ENCODE peak calls at places on chromosomes 7 and 10, in eight cellular contexts. Q is fibroblast of lung; F is CD8-positive, alpha-beta memory T cell; V is neural progenitor cell; M is heart left ventricle; B is endodermal cell; H is hepatocyte; K is IMR-90. S is an unnamed sample.

GRCh38 chr7:140342732-140343514 is 55.4 kb downstream of the SLC37A3 start:
- DNase-seq in Q (peak; percentile 18), F (no peak), V (peak; percentile 64), M (peak; percentile 46), B (peak; percentile 84), H (peak; percentile 30), K (peak; percentile 63), S (peak; percentile 69)

GRCh38 chr10:129772472-129773358 is 191.4 kb downstream of the EBF3 start:
- DNase-seq in Q (no peak), F (no peak), V (no peak), M (no peak), B (peak; percentile 31), H (no peak), K (no peak), S (peak; percentile 27)

GRCh38 chr10:69337312-69338132 is 59.2 kb downstream of the HK1 start:
- DNase-seq in Q (peak; percentile 91), F (no peak), V (no peak), M (peak; percentile 49), B (peak; percentile 60), H (peak; percentile 57), K (peak; percentile 86), S (peak; percentile 59)

GRCh38 chr10:11824825-11825224 is 1.7 kb downstream of the PROSER2 start:
- DNase-seq in Q (peak; percentile 12), F (no peak), V (no peak), M (no peak), B (no peak), H (peak; percentile 39), K (no peak), S (no peak)

GRCh38 chr7:106681815-106682495 is 21.0 kb upstream of the CCDC71L start:
- DNase-seq in Q (peak; percentile 83), F (no peak), V (no peak), M (no peak), B (no peak), H (no peak), K (peak; percentile 70), S (no peak)

GRCh38 chr7:37786741-37787569 is 61.4 kb upstream of the NME8 start:
- DNase-seq in Q (no peak), F (no peak), V (no peak), M (no peak), B (no peak), H (no peak), K (no peak), S (no peak)

GRCh38 chr7:151844080-151844827 is 32.7 kb downstream of the PRKAG2 start:
- DNase-seq in Q (peak; percentile 75), F (no peak), V (no peak), M (no peak), B (no peak), H (peak; percentile 55), K (peak; percentile 77), S (peak; percentile 39)

GRCh38 chr10:89504691-89505090 is 30.7 kb downstream of the SLC16A12 start:
- DNase-seq in Q (no peak), F (no peak), V (no peak), M (no peak), B (no peak), H (no peak), K (no peak), S (no peak)

GRCh38 chr7:111223802-111224253 is 132.9 kb downstream of the LRRN3 start:
- DNase-seq in Q (no peak), F (no peak), V (no peak), M (no peak), B (no peak), H (no peak), K (no peak), S (no peak)

GRCh38 chr10:8726087-8726486 is 671.6 kb downstream of the GATA3 start:
- DNase-seq in Q (peak; percentile 3), F (no peak), V (no peak), M (no peak), B (no peak), H (no peak), K (no peak), S (no peak)

GRCh38 chr7:29500719-29501118 is 62.9 kb upstream of the PRR15 start:
- DNase-seq in Q (no peak), F (no peak), V (no peak), M (no peak), B (no peak), H (no peak), K (no peak), S (no peak)

GRCh38 chr10:131726460-131726861 is 174.3 kb upstream of the PPP2R2D start:
- DNase-seq in Q (no peak), F (no peak), V (peak; percentile 86), M (peak; percentile 67), B (peak; percentile 77), H (peak; percentile 67), K (no peak), S (peak; percentile 64)

GRCh38 chr7:94620703-94621118 is 35.2 kb downstream of the SGCE start:
- DNase-seq in Q (peak; percentile 92), F (no peak), V (no peak), M (peak; percentile 88), B (peak; percentile 46), H (peak; percentile 80), K (peak; percentile 91), S (peak; percentile 46)

GRCh38 chr10:18795549-18795948 is 136.3 kb downstream of the ARL5B start:
- DNase-seq in Q (no peak), F (no peak), V (no peak), M (no peak), B (no peak), H (no peak), K (no peak), S (no peak)

GRCh38 chr10:60978287-60979115 is 34.5 kb upstream of the RHOBTB1 start:
- DNase-seq in Q (peak; percentile 69), F (no peak), V (no peak), M (no peak), B (no peak), H (peak; percentile 25), K (peak; percentile 38), S (no peak)

GRCh38 chr10:131590567-131590966 is 279.0 kb upstream of the TCERG1L start:
- DNase-seq in Q (no peak), F (no peak), V (no peak), M (no peak), B (no peak), H (no peak), K (no peak), S (no peak)

GRCh38 chr10:69413221-69413865 is 3.4 kb downstream of the TACR2 start:
- DNase-seq in Q (peak; percentile 56), F (no peak), V (peak; percentile 83), M (peak; percentile 79), B (peak; percentile 92), H (peak; percentile 81), K (peak; percentile 70), S (no peak)

GRCh38 chr7:112056409-112056808 is 149.8 kb downstream of the DOCK4 start:
- DNase-seq in Q (no peak), F (no peak), V (peak; percentile 40), M (no peak), B (no peak), H (peak; percentile 63), K (peak; percentile 82), S (no peak)

GRCh38 chr10:118980135-118980865 is 49.2 kb upstream of the NANOS1 start:
- DNase-seq in Q (no peak), F (no peak), V (no peak), M (no peak), B (peak; percentile 38), H (no peak), K (no peak), S (no peak)

GRCh38 chr10:79422178-79422892 is 23.1 kb downstream of the ZCCHC24 start:
- DNase-seq in Q (peak; percentile 84), F (no peak), V (no peak), M (peak; percentile 75), B (no peak), H (peak; percentile 68), K (peak; percentile 96), S (peak; percentile 44)

GRCh38 chr10:97037365-97038361 is 148.1 kb downstream of the SLIT1 start:
- DNase-seq in Q (peak; percentile 64), F (peak; percentile 47), V (peak; percentile 89), M (peak; percentile 81), B (peak; percentile 97), H (peak; percentile 84), K (peak; percentile 71), S (peak; percentile 78)

GRCh38 chr10:125083576-125083920 is 76.8 kb downstream of the CTBP2 start:
- DNase-seq in Q (peak; percentile 85), F (no peak), V (no peak), M (no peak), B (no peak), H (no peak), K (peak; percentile 97), S (no peak)
- H3K4me1 ChIP-seq in Q (peaks cover 27% of the 10 kb centered on the region), F (no peaks in the 10 kb centered on the region), V (no peaks in the 10 kb centered on the region), M (peaks cover 42% of the 10 kb centered on the region), B (no peaks in the 10 kb centered on the region), H (peaks cover 11% of the 10 kb centered on the region), K (peaks cover 27% of the 10 kb centered on the region), S (peaks cover 30% of the 10 kb centered on the region)

DNA sequence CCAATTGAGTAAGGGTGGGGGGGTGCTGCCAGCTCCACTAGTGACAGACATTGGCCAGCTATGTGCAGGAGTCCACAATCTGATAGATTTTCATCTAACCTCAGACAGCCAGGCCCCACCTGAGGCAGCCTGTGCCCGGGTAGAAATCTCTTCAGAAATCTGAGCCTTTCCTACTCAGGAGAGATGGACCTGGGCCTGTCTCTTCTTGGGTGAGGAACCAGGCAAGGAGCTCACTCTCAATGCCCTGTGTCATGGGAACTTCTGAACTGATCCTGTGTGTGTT is 86.9 kb downstream of the UBE2H start:
- DNase-seq in Q (no peak), F (no peak), V (no peak), M (no peak), B (no peak), H (no peak), K (no peak), S (no peak)
- H3K4me1 ChIP-seq in Q (peaks cover 7% of the 10 kb centered on the region), F (peaks cover 28% of the 10 kb centered on the region), V (peaks cover 13% of the 10 kb centered on the region), M (peaks cover 44% of the 10 kb centered on the region), B (no peaks in the 10 kb centered on the region), H (peaks cover 2% of the 10 kb centered on the region), K (peaks cover 26% of the 10 kb centered on the region), S (peaks cover 55% of the 10 kb centered on the region)

GRCh38 chr7:102433319-102434038 is at the start of gene ORAI2:
- DNase-seq in Q (peak; percentile 66), F (peak; percentile 85), V (peak; percentile 87), M (peak; percentile 82), B (peak; percentile 88), H (peak; percentile 93), K (peak; percentile 59), S (peak; percentile 89)
- H3K4me1 ChIP-seq in Q (peaks cover 5% of the 10 kb centered on the region), F (peaks cover 57% of the 10 kb centered on the region), V (peaks cover 5% of the 10 kb centered on the region), M (peaks cover 3% of the 10 kb centered on the region), B (no peaks in the 10 kb centered on the region), H (peaks cover 6% of the 10 kb centered on the region), K (peaks cover 4% of the 10 kb centered on the region), S (peaks cover 30% of the 10 kb centered on the region)

GRCh38 chr10:120314426-120314825 is 142.6 kb upstream of the PLPP4 start:
- DNase-seq in Q (no peak), F (no peak), V (no peak), M (no peak), B (no peak), H (no peak), K (no peak), S (no peak)

GRCh38 chr10:120318862-120319261 is 138.2 kb upstream of the PLPP4 start:
- DNase-seq in Q (no peak), F (no peak), V (peak; percentile 7), M (no peak), B (no peak), H (no peak), K (no peak), S (no peak)

GRCh38 chr10:120308590-120308989 is 148.4 kb upstream of the PLPP4 start:
- DNase-seq in Q (no peak), F (no peak), V (no peak), M (no peak), B (no peak), H (no peak), K (no peak), S (no peak)

DNA sequence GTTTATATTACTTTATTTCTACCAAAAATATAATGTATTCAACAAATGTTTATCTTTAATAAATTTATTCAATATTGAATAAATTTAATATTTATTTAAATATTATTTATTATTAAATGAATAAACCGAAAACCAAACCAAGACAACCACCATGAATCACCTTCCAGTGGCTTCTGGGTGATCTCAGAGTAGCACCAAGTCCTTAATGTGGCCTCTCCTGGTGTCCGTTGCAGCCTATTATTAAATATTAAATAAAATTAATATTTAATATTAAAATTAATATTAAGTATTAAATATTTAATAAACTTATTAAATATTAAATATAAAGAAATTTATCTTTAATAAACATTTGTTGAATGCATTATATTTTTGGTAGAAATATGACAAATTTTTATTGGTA is 143.3 kb upstream of the PLPP4 start:
- DNase-seq in Q (no peak), F (no peak), V (no peak), M (no peak), B (no peak), H (no peak), K (no peak), S (no peak)
- H3K4me1 ChIP-seq in Q (no peaks in the 10 kb centered on the region), F (no peaks in the 10 kb centered on the region), V (peaks cover 6% of the 10 kb centered on the region), M (no peaks in the 10 kb centered on the region), B (peaks cover 3% of the 10 kb centered on the region), H (no peaks in the 10 kb centered on the region), K (no peaks in the 10 kb centered on the region), S (no peaks in the 10 kb centered on the region)

S was measured in lower lobe of right lung.